ENCODE peak calls at places on chromosomes 3 and 15, in ten cellular contexts. U, O, Y, Q, L, K, B, H, S and F are unnamed samples.

GRCh38 chr3:142863010-142863787 is 25.7 kb downstream of the PCOLCE2 start:
- DNase-seq in Q (no peak), Y (no peak), O (peak), L (no peak), K (no peak), H (peak), B (no peak), U (no peak), S (no peak), F (no peak)

GRCh38 chr15:36992454-36992853 is 107.9 kb downstream of the MEIS2 start:
- DNase-seq in L (no peak), U (no peak), K (no peak), Y (no peak), Q (no peak), H (no peak), O (no peak), S (no peak), B (no peak), F (no peak)

GRCh38 chr3:71523628-71524027 is 59.9 kb downstream of the FOXP1 start:
- DNase-seq in L (no peak), Q (no peak), O (no peak), Y (no peak), H (no peak), U (no peak), K (no peak), S (no peak), B (no peak), F (no peak)

GRCh38 chr15:81776961-81777360 is 268.9 kb downstream of the MEX3B start:
- DNase-seq in O (no peak), S (no peak), Q (no peak), L (no peak), Y (no peak), H (no peak), K (no peak), U (no peak), B (no peak), F (no peak)

GRCh38 chr3:106228271-106228670 is 359.5 kb upstream of the CBLB start:
- DNase-seq in B (no peak), H (no peak), U (no peak), O (no peak), K (no peak), Q (no peak), Y (no peak), L (no peak), S (no peak), F (no peak)

GRCh38 chr15:57599299-57599810 is 7.7 kb downstream of the MYZAP start:
- DNase-seq in O (no peak), L (no peak), Q (no peak), U (no peak), H (no peak), K (no peak), S (no peak), Y (no peak), B (no peak), F (no peak)

GRCh38 chr3:5195605-5196004 is 8.1 kb downstream of the EDEM1 start:
- DNase-seq in Y (no peak), O (no peak), H (no peak), Q (no peak), K (no peak), U (no peak), S (no peak), L (no peak), B (no peak), F (no peak)

GRCh38 chr3:10948326-10948725 is 44.2 kb upstream of the SLC6A1 start:
- DNase-seq in Y (no peak), O (no peak), S (no peak), L (no peak), B (no peak), Q (no peak), H (no peak), U (no peak), K (no peak), F (no peak)

GRCh38 chr15:91214675-91215590 is 114.9 kb downstream of the SV2B start:
- DNase-seq in O (peak), Y (no peak), S (no peak), H (no peak), U (no peak), K (no peak), Q (no peak), L (no peak), B (no peak), F (no peak)

GRCh38 chr3:16987141-16987540 is 102.4 kb downstream of the PLCL2 start:
- DNase-seq in S (no peak), B (no peak), L (no peak), Q (no peak), U (no peak), K (no peak), O (no peak), H (no peak), Y (no peak), F (no peak)

GRCh38 chr3:194014756-194015155 is 121.2 kb upstream of the HES1 start:
- DNase-seq in K (no peak), Q (no peak), U (no peak), H (no peak), S (no peak), O (no peak), Y (no peak), L (no peak), B (no peak), F (no peak)

GRCh38 chr3:87333393-87333892 is 57.1 kb upstream of the POU1F1 start:
- DNase-seq in O (no peak), Q (no peak), Y (peak), U (no peak), K (peak), B (peak), H (peak), S (peak), L (no peak), F (peak)

GRCh38 chr15:83815506-83815905 is 161.6 kb downstream of the ADAMTSL3 start:
- DNase-seq in U (no peak), Y (no peak), Q (no peak), S (no peak), L (no peak), H (no peak), K (no peak), B (no peak), O (no peak), F (no peak)

GRCh38 chr3:129014793-129015345 is 13.8 kb downstream of the EFCC1 start:
- DNase-seq in Q (no peak), U (no peak), O (no peak), L (no peak), B (no peak), K (no peak), Y (no peak), S (no peak), H (no peak), F (no peak)

GRCh38 chr3:73674280-73674679 is 49.5 kb upstream of the PDZRN3 start:
- DNase-seq in S (peak), K (no peak), Y (no peak), Q (no peak), B (no peak), O (peak), U (no peak), H (no peak), L (no peak), F (no peak)

GRCh38 chr3:89851974-89852621 is 744.7 kb downstream of the EPHA3 start:
- DNase-seq in K (no peak), B (peak), L (no peak), O (peak), Y (no peak), H (no peak), Q (no peak), S (peak), U (no peak), F (no peak)

GRCh38 chr15:65067645-65068416 is at the start of gene RASL12:
- DNase-seq in U (no peak), S (no peak), B (no peak), K (no peak), O (peak), H (no peak), Y (no peak), L (no peak), Q (no peak), F (no peak)

GRCh38 chr15:76204916-76205460 is 106.3 kb downstream of the ETFA start:
- DNase-seq in Y (no peak), U (no peak), K (no peak), O (no peak), Q (no peak), B (no peak), S (no peak), H (no peak), L (no peak), F (no peak)

GRCh38 chr3:184154909-184155643 is at the start of gene DVL3:
- DNase-seq in U (peak), O (peak), Y (peak), Q (no peak), S (peak), H (no peak), B (peak), K (no peak), L (no peak), F (no peak)

GRCh38 chr3:8254489-8254888 is 247.1 kb upstream of the LMCD1 start:
- DNase-seq in B (no peak), L (no peak), Y (no peak), O (no peak), K (no peak), H (no peak), Q (no peak), U (no peak), S (no peak), F (no peak)

GRCh38 chr3:195188530-195188917 is 82.4 kb downstream of the XXYLT1 start:
- DNase-seq in Q (no peak), Y (peak), U (no peak), H (no peak), O (no peak), B (no peak), L (no peak), K (no peak), S (peak), F (no peak)

GRCh38 chr15:78004919-78005634 is 72.4 kb downstream of the TBC1D2B start:
- DNase-seq in O (peak), K (peak), U (peak), S (peak), Y (peak), H (peak), B (peak), Q (peak), L (no peak), F (peak)

GRCh38 chr3:58291671-58292338 is 14.2 kb upstream of the RPP14 start:
- DNase-seq in O (no peak), L (no peak), S (no peak), H (no peak), B (no peak), K (no peak), U (no peak), Q (no peak), Y (no peak), F (no peak)

GRCh38 chr3:55487376-55488241 is 503 bp upstream of the WNT5A start:
- DNase-seq in L (no peak), O (peak), Q (no peak), B (no peak), U (no peak), S (peak), Y (peak), K (no peak), H (no peak), F (no peak)

GRCh38 chr15:83613716-83614115 is 40.2 kb upstream of the ADAMTSL3 start:
- DNase-seq in O (no peak), S (no peak), H (no peak), B (no peak), K (no peak), Q (no peak), U (no peak), Y (peak), L (no peak), F (no peak)

GRCh38 chr3:12328132-12328915 is 39.5 kb downstream of the PPARG start:
- DNase-seq in U (no peak), Y (no peak), K (no peak), Q (no peak), O (no peak), B (no peak), L (no peak), S (no peak), H (no peak), F (no peak)

GRCh38 chr3:60073942-60074341 is 1024.1 kb upstream of the CFAP20DC start:
- DNase-seq in K (no peak), Y (no peak), L (no peak), Q (no peak), O (no peak), B (no peak), H (no peak), S (no peak), U (no peak), F (no peak)

GRCh38 chr3:122857019-122857418 is 62.1 kb downstream of the SLC49A4 start:
- DNase-seq in S (peak), U (no peak), H (peak), O (no peak), L (no peak), Y (no peak), K (no peak), Q (no peak), B (peak), F (peak)

GRCh38 chr3:194306771-194307640 is 44.1 kb downstream of the CPN2 start:
- DNase-seq in O (no peak), S (no peak), L (no peak), Q (no peak), H (no peak), Y (no peak), K (no peak), B (no peak), U (no peak), F (no peak)

GRCh38 chr15:62887113-62887570 is 155.4 kb upstream of the TPM1 start:
- DNase-seq in H (no peak), B (no peak), K (no peak), S (peak), Q (no peak), L (no peak), U (no peak), O (peak), Y (peak), F (no peak)

GRCh38 chr15:39641187-39641889 is 60.5 kb downstream of the THBS1 start:
- DNase-seq in S (peak), L (no peak), K (no peak), Y (no peak), Q (no peak), H (no peak), B (no peak), O (no peak), U (no peak), F (no peak)

GRCh38 chr3:180335056-180335455 is 266.9 kb upstream of the TTC14 start:
- DNase-seq in H (no peak), S (no peak), L (no peak), B (no peak), Y (no peak), U (peak), O (no peak), K (no peak), Q (no peak), F (no peak)

GRCh38 chr15:22788004-22788403 is 1.6 kb downstream of the NIPA1 start:
- DNase-seq in K (no peak), L (no peak), Y (no peak), S (no peak), Q (no peak), U (no peak), O (no peak), B (no peak), H (no peak), F (no peak)

GRCh38 chr3:196163687-196164493 is 47.3 kb downstream of the ZDHHC19 start:
- DNase-seq in S (no peak), H (no peak), K (no peak), U (no peak), L (no peak), Y (no peak), B (no peak), O (no peak), Q (no peak), F (no peak)